ENCODE peak calls at places on chromosome 4, in five cellular contexts. One of them, this sample, is unnamed. For H3K27me3 and H3K4me1, the result is how much of the 10 kb centered on the place peaks cover.

GRCh38 chr4:55398461-55398860 is 2.7 kb downstream of the TMEM165 start:
- DNase-seq in PC-3: peak
- DNase-seq in ovary: no peak
- DNase-seq in transverse colon: no peak
- DNase-seq in neural progenitor cell: no peak
- DNase-seq in this sample: no peak

GRCh38 chr4:118033148-118034060 is 882 bp upstream of the NDST3 start:
- DNase-seq in PC-3: peak
- DNase-seq in ovary: peak
- DNase-seq in transverse colon: peak
- DNase-seq in neural progenitor cell: peak
- DNase-seq in this sample: peak

GRCh38 chr4:15953625-15954024 is 9.3 kb downstream of the FGFBP2 start:
- DNase-seq in PC-3: no peak
- DNase-seq in ovary: no peak
- DNase-seq in transverse colon: no peak
- DNase-seq in neural progenitor cell: no peak
- DNase-seq in this sample: no peak

GRCh38 chr4:185780472-185780871 is 31.5 kb downstream of the SORBS2 start:
- DNase-seq in PC-3: peak
- DNase-seq in ovary: no peak
- DNase-seq in transverse colon: no peak
- DNase-seq in neural progenitor cell: no peak
- DNase-seq in this sample: no peak

GRCh38 chr4:141339966-141340365 is 119.3 kb downstream of the ZNF330 start:
- DNase-seq in PC-3: peak
- DNase-seq in ovary: no peak
- DNase-seq in transverse colon: no peak
- DNase-seq in neural progenitor cell: no peak
- DNase-seq in this sample: no peak

GRCh38 chr4:2825184-2825506 is 18.5 kb upstream of the ADD1 start:
- DNase-seq in PC-3: no peak
- DNase-seq in ovary: no peak
- DNase-seq in transverse colon: no peak
- DNase-seq in neural progenitor cell: no peak
- DNase-seq in this sample: no peak

GRCh38 chr4:155703486-155704227 is 37.0 kb downstream of the GUCY1A1 start:
- DNase-seq in PC-3: peak
- DNase-seq in ovary: no peak
- DNase-seq in transverse colon: no peak
- DNase-seq in neural progenitor cell: no peak
- DNase-seq in this sample: peak

GRCh38 chr4:152427971-152428370 is 107.9 kb downstream of the FBXW7 start:
- DNase-seq in PC-3: no peak
- DNase-seq in ovary: no peak
- DNase-seq in transverse colon: no peak
- DNase-seq in neural progenitor cell: no peak
- DNase-seq in this sample: no peak

GRCh38 chr4:144611850-144612249 is 34.1 kb upstream of the HHIP start:
- DNase-seq in PC-3: peak
- DNase-seq in ovary: no peak
- DNase-seq in transverse colon: peak
- DNase-seq in neural progenitor cell: peak
- DNase-seq in this sample: no peak

GRCh38 chr4:33649015-33649414 is 2595.3 kb downstream of the ARAP2 start:
- DNase-seq in PC-3: peak
- DNase-seq in ovary: no peak
- DNase-seq in transverse colon: no peak
- DNase-seq in neural progenitor cell: peak
- DNase-seq in this sample: no peak

GRCh38 chr4:1305261-1305711 is 15.6 kb downstream of the MAEA start:
- DNase-seq in PC-3: peak
- DNase-seq in ovary: peak
- DNase-seq in transverse colon: no peak
- DNase-seq in neural progenitor cell: no peak
- DNase-seq in this sample: peak

GRCh38 chr4:94508841-94509240 is 57.1 kb downstream of the PDLIM5 start:
- DNase-seq in PC-3: no peak
- DNase-seq in ovary: no peak
- DNase-seq in transverse colon: no peak
- DNase-seq in neural progenitor cell: no peak
- DNase-seq in this sample: no peak

GRCh38 chr4:62037576-62037975 is 837.5 kb downstream of the ADGRL3 start:
- DNase-seq in PC-3: no peak
- DNase-seq in ovary: no peak
- DNase-seq in transverse colon: no peak
- DNase-seq in neural progenitor cell: no peak
- DNase-seq in this sample: peak

GRCh38 chr4:98662619-98663225 is 4.3 kb upstream of the TSPAN5 start:
- DNase-seq in PC-3: peak
- DNase-seq in ovary: no peak
- DNase-seq in transverse colon: no peak
- DNase-seq in neural progenitor cell: peak
- DNase-seq in this sample: peak

GRCh38 chr4:7044415-7044930 is 1.3 kb downstream of the TADA2B start:
- DNase-seq in PC-3: no peak
- DNase-seq in ovary: peak
- DNase-seq in transverse colon: no peak
- DNase-seq in neural progenitor cell: peak
- DNase-seq in this sample: peak

GRCh38 chr4:3877236-3877635 is 111.1 kb downstream of the ADRA2C start:
- DNase-seq in PC-3: no peak
- DNase-seq in ovary: no peak
- DNase-seq in transverse colon: no peak
- DNase-seq in neural progenitor cell: no peak
- DNase-seq in this sample: no peak
- H3K27me3 ChIP-seq in PC-3: half or more
- H3K27me3 ChIP-seq in ovary: under half
- H3K27me3 ChIP-seq in transverse colon: half or more
- H3K27me3 ChIP-seq in neural progenitor cell: half or more
- H3K27me3 ChIP-seq in this sample: under half

DNA sequence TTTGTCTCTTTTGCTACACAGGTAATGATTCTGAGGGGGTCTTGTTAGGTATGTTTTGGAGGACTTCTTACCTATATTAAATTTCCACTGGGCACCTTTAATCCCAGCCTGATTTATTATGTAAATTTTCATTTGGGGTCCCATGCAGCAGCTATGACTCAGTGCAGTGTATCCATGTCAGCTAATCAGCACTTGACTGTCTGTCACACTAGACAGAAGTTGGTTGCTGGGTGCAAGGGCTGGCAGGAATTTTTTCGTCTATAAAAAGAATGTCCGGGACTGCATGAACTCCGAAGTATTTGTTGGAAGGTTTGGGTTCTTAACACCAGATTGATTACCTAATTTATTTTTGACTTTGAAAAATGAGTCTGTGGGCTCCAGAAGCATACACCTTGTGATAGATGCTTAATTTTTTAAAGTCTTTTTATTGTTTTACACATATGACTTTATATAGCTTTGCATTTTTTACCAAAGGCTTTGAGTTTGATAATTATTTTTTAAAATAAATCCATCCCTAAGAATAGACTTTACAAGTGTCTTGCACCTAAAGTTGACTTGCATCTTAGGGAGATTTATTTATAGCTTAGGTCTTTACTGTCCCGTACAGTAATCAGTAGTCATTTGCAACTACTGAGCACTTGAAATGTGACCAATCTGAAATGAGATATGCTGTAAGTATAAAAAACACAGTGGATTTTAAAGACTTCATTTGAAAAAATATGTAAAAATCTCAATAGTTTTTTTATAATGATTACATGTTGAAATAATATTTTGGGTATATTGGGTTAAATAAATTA is 19.0 kb downstream of the TBC1D1 start:
- DNase-seq in PC-3: no peak
- DNase-seq in ovary: no peak
- DNase-seq in transverse colon: no peak
- DNase-seq in neural progenitor cell: no peak
- DNase-seq in this sample: no peak
- H3K4me1 ChIP-seq in PC-3: under half
- H3K4me1 ChIP-seq in ovary: under half
- H3K4me1 ChIP-seq in transverse colon: under half
- H3K4me1 ChIP-seq in neural progenitor cell: under half
- H3K4me1 ChIP-seq in this sample: under half

GRCh38 chr4:82994834-82995233 is 15.8 kb downstream of the LIN54 start:
- DNase-seq in PC-3: no peak
- DNase-seq in ovary: no peak
- DNase-seq in transverse colon: no peak
- DNase-seq in neural progenitor cell: no peak
- DNase-seq in this sample: peak

GRCh38 chr4:83002329-83002728 is 8.3 kb downstream of the LIN54 start:
- DNase-seq in PC-3: no peak
- DNase-seq in ovary: no peak
- DNase-seq in transverse colon: no peak
- DNase-seq in neural progenitor cell: no peak
- DNase-seq in this sample: no peak

GRCh38 chr4:82998898-82999297 is 11.7 kb downstream of the LIN54 start:
- DNase-seq in PC-3: no peak
- DNase-seq in ovary: no peak
- DNase-seq in transverse colon: no peak
- DNase-seq in neural progenitor cell: no peak
- DNase-seq in this sample: no peak
- H3K27me3 ChIP-seq in PC-3: under half
- H3K27me3 ChIP-seq in ovary: under half
- H3K27me3 ChIP-seq in transverse colon: under half
- H3K27me3 ChIP-seq in neural progenitor cell: under half
- H3K27me3 ChIP-seq in this sample: under half

DNA sequence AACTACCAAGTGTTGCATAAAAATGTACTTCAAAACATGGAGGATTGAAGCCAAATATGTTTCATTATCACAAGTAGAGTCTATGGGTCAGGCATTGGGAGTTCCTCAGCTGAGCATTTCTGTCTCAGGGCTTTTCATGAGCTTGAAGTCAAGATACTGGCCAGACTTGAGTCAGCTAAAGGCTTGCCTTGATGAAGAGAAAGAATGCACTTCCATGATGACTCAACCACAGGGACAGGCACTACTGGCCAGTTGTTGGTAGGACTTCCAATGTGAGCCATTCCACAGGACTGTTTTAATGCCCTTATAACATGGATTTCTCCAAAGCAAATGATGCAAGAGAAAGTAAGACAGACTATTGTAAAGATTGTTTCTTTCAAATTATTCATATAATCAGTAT is 895.6 kb downstream of the RAB28 start:
- DNase-seq in PC-3: no peak
- DNase-seq in ovary: no peak
- DNase-seq in transverse colon: no peak
- DNase-seq in neural progenitor cell: no peak
- DNase-seq in this sample: no peak
- H3K4me1 ChIP-seq in PC-3: under half
- H3K4me1 ChIP-seq in ovary: under half
- H3K4me1 ChIP-seq in transverse colon: under half
- H3K4me1 ChIP-seq in neural progenitor cell: under half
- H3K4me1 ChIP-seq in this sample: under half

DNA sequence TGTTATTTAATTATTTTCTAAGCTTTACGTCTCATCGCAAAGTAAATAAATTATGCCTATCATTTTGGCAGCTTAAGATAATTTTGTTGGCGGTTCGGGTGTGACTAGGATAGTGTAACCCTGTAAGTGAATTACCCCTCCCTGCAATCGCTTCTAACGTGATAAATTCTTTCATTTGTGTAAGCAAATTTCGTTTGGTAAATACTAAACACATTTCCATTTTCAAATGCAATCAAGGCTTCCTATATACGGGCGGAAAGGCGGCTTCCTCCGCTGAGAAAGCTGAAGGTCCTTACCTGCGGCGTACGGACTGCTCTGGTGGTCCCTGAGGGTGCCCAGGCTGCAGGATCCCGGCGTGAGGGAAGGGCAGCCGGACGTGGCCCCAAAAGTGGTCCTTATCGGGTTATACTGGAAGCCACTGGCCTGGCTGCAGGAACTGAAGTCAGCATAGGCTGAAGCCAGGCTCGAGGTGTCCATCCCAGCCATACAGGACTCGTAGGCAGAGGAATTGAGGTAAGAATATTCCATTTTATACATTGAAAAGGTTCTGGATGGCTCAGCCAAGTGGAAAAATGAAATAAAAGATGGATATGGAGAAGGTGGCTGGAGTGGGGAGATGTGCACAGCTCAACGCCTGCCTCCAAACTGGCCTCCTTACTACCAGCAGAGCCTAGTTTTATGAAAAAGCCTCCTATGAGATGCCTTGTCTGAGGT is at the start of gene PHOX2B:
- DNase-seq in PC-3: no peak
- DNase-seq in ovary: no peak
- DNase-seq in transverse colon: no peak
- DNase-seq in neural progenitor cell: peak
- DNase-seq in this sample: no peak
- H3K27me3 ChIP-seq in PC-3: half or more
- H3K27me3 ChIP-seq in ovary: under half
- H3K27me3 ChIP-seq in transverse colon: half or more
- H3K27me3 ChIP-seq in neural progenitor cell: half or more
- H3K27me3 ChIP-seq in this sample: half or more

This sample was measured in small intestine.